ENCODE peak calls at places on chromosomes 5 and 9, in six cellular contexts. One of them, this sample, is unnamed.

GRCh38 chr5:77358566-77359205 is 133.4 kb downstream of the WDR41 start:
- DNase-seq in NCI-H460: no peak
- DNase-seq in kidney: no peak
- DNase-seq in A549: no peak
- DNase-seq in transverse colon: no peak
- DNase-seq in ACHN: no peak
- DNase-seq in this sample: no peak

GRCh38 chr9:16289639-16290038 is 580.8 kb downstream of the BNC2 start:
- DNase-seq in transverse colon: no peak
- DNase-seq in kidney: no peak
- DNase-seq in ACHN: no peak
- DNase-seq in A549: no peak
- DNase-seq in NCI-H460: no peak
- DNase-seq in this sample: no peak

GRCh38 chr5:33023649-33024048 is 312.5 kb downstream of the NPR3 start:
- DNase-seq in A549: no peak
- DNase-seq in NCI-H460: no peak
- DNase-seq in ACHN: no peak
- DNase-seq in kidney: no peak
- DNase-seq in transverse colon: no peak
- DNase-seq in this sample: no peak

GRCh38 chr9:86413966-86414880 is 60.0 kb upstream of the TUT7 start:
- DNase-seq in NCI-H460: peak
- DNase-seq in kidney: no peak
- DNase-seq in transverse colon: no peak
- DNase-seq in ACHN: peak
- DNase-seq in A549: peak
- DNase-seq in this sample: no peak

GRCh38 chr5:42656661-42657035 is 100.0 kb upstream of the CCDC152 start:
- DNase-seq in transverse colon: no peak
- DNase-seq in ACHN: peak
- DNase-seq in NCI-H460: peak
- DNase-seq in A549: no peak
- DNase-seq in kidney: no peak
- DNase-seq in this sample: no peak

GRCh38 chr9:6715755-6716643 is 41.8 kb upstream of the KDM4C start:
- DNase-seq in A549: peak
- DNase-seq in kidney: peak
- DNase-seq in transverse colon: peak
- DNase-seq in ACHN: peak
- DNase-seq in NCI-H460: no peak
- DNase-seq in this sample: peak

GRCh38 chr9:19104528-19105282 is 2.0 kb upstream of the HAUS6 start:
- DNase-seq in NCI-H460: no peak
- DNase-seq in kidney: no peak
- DNase-seq in ACHN: no peak
- DNase-seq in transverse colon: no peak
- DNase-seq in A549: no peak
- DNase-seq in this sample: no peak

GRCh38 chr5:17203329-17204132 is 13.9 kb upstream of the BASP1 start:
- DNase-seq in A549: peak
- DNase-seq in transverse colon: no peak
- DNase-seq in ACHN: peak
- DNase-seq in kidney: no peak
- DNase-seq in NCI-H460: peak
- DNase-seq in this sample: no peak

GRCh38 chr5:59174248-59174844 is 591.5 kb downstream of the RAB3C start:
- DNase-seq in NCI-H460: peak
- DNase-seq in kidney: no peak
- DNase-seq in transverse colon: no peak
- DNase-seq in A549: peak
- DNase-seq in ACHN: peak
- DNase-seq in this sample: no peak

GRCh38 chr5:91277840-91278239 is 105.3 kb downstream of the ARRDC3 start:
- DNase-seq in transverse colon: no peak
- DNase-seq in NCI-H460: no peak
- DNase-seq in ACHN: no peak
- DNase-seq in kidney: no peak
- DNase-seq in A549: no peak
- DNase-seq in this sample: no peak

GRCh38 chr9:81632599-81632998 is 56.7 kb downstream of the TLE1 start:
- DNase-seq in A549: peak
- DNase-seq in transverse colon: no peak
- DNase-seq in ACHN: no peak
- DNase-seq in kidney: no peak
- DNase-seq in NCI-H460: no peak
- DNase-seq in this sample: no peak

GRCh38 chr5:89204766-89205165 is 321.8 kb upstream of the MEF2C start:
- DNase-seq in NCI-H460: no peak
- DNase-seq in A549: no peak
- DNase-seq in kidney: no peak
- DNase-seq in ACHN: no peak
- DNase-seq in transverse colon: no peak
- DNase-seq in this sample: no peak

GRCh38 chr5:76413746-76414145 is 10.7 kb downstream of the IQGAP2 start:
- DNase-seq in ACHN: no peak
- DNase-seq in A549: no peak
- DNase-seq in NCI-H460: no peak
- DNase-seq in transverse colon: no peak
- DNase-seq in kidney: no peak
- DNase-seq in this sample: no peak

GRCh38 chr9:21964925-21965385 is 29.2 kb downstream of the CDKN2A start:
- DNase-seq in transverse colon: peak
- DNase-seq in kidney: peak
- DNase-seq in A549: no peak
- DNase-seq in ACHN: no peak
- DNase-seq in NCI-H460: no peak
- DNase-seq in this sample: peak

GRCh38 chr5:179294131-179294780 is 51.0 kb downstream of the ADAMTS2 start:
- DNase-seq in NCI-H460: no peak
- DNase-seq in transverse colon: no peak
- DNase-seq in ACHN: no peak
- DNase-seq in kidney: peak
- DNase-seq in A549: no peak
- DNase-seq in this sample: peak

GRCh38 chr5:76084496-76085285 is 1.5 kb downstream of the SV2C start:
- DNase-seq in NCI-H460: no peak
- DNase-seq in A549: no peak
- DNase-seq in kidney: peak
- DNase-seq in ACHN: no peak
- DNase-seq in transverse colon: no peak
- DNase-seq in this sample: peak

GRCh38 chr5:104942735-104943134 is 1380.1 kb upstream of the NUDT12 start:
- DNase-seq in A549: no peak
- DNase-seq in NCI-H460: no peak
- DNase-seq in transverse colon: no peak
- DNase-seq in ACHN: no peak
- DNase-seq in kidney: no peak
- DNase-seq in this sample: no peak

GRCh38 chr9:87657190-87657589 is 68.7 kb upstream of the CTSL start:
- DNase-seq in transverse colon: no peak
- DNase-seq in NCI-H460: no peak
- DNase-seq in A549: peak
- DNase-seq in kidney: no peak
- DNase-seq in ACHN: no peak
- DNase-seq in this sample: no peak

GRCh38 chr5:137629646-137630045 is 106.2 kb downstream of the KLHL3 start:
- DNase-seq in ACHN: peak
- DNase-seq in NCI-H460: peak
- DNase-seq in A549: peak
- DNase-seq in kidney: no peak
- DNase-seq in transverse colon: no peak
- DNase-seq in this sample: no peak

GRCh38 chr5:67827521-67827920 is 388.0 kb upstream of the PIK3R1 start:
- DNase-seq in kidney: no peak
- DNase-seq in NCI-H460: no peak
- DNase-seq in A549: no peak
- DNase-seq in transverse colon: no peak
- DNase-seq in ACHN: no peak
- DNase-seq in this sample: no peak

GRCh38 chr5:38468978-38469706 is 87.3 kb downstream of the LIFR start:
- DNase-seq in kidney: peak
- DNase-seq in transverse colon: no peak
- DNase-seq in NCI-H460: no peak
- DNase-seq in ACHN: no peak
- DNase-seq in A549: no peak
- DNase-seq in this sample: no peak

GRCh38 chr5:36438765-36439501 is 137.2 kb upstream of the RANBP3L start:
- DNase-seq in ACHN: no peak
- DNase-seq in kidney: no peak
- DNase-seq in A549: no peak
- DNase-seq in transverse colon: no peak
- DNase-seq in NCI-H460: no peak
- DNase-seq in this sample: no peak

GRCh38 chr5:79743846-79744605 is 54.4 kb downstream of the CMYA5 start:
- DNase-seq in NCI-H460: no peak
- DNase-seq in transverse colon: no peak
- DNase-seq in kidney: no peak
- DNase-seq in ACHN: no peak
- DNase-seq in A549: no peak
- DNase-seq in this sample: no peak

GRCh38 chr5:95913663-95914062 is 48.0 kb downstream of the ELL2 start:
- DNase-seq in kidney: no peak
- DNase-seq in A549: no peak
- DNase-seq in transverse colon: no peak
- DNase-seq in NCI-H460: no peak
- DNase-seq in ACHN: no peak
- DNase-seq in this sample: no peak

GRCh38 chr5:172443441-172444109 is 10.8 kb downstream of the SH3PXD2B start:
- DNase-seq in ACHN: peak
- DNase-seq in A549: peak
- DNase-seq in NCI-H460: no peak
- DNase-seq in kidney: no peak
- DNase-seq in transverse colon: peak
- DNase-seq in this sample: peak

GRCh38 chr9:82721596-82721995 is 341.3 kb downstream of the RASEF start:
- DNase-seq in NCI-H460: no peak
- DNase-seq in ACHN: no peak
- DNase-seq in A549: no peak
- DNase-seq in kidney: no peak
- DNase-seq in transverse colon: no peak
- DNase-seq in this sample: no peak

GRCh38 chr5:166708271-166708670 is 1583.2 kb upstream of the WWC1 start:
- DNase-seq in transverse colon: no peak
- DNase-seq in A549: no peak
- DNase-seq in NCI-H460: no peak
- DNase-seq in ACHN: no peak
- DNase-seq in kidney: no peak
- DNase-seq in this sample: no peak

GRCh38 chr9:136867480-136867879 is 1.4 kb upstream of the EDF1 start:
- DNase-seq in transverse colon: no peak
- DNase-seq in ACHN: no peak
- DNase-seq in A549: no peak
- DNase-seq in kidney: no peak
- DNase-seq in NCI-H460: no peak
- DNase-seq in this sample: peak

GRCh38 chr5:134600600-134600999 is 32.0 kb downstream of the SAR1B start:
- DNase-seq in transverse colon: no peak
- DNase-seq in kidney: no peak
- DNase-seq in ACHN: no peak
- DNase-seq in A549: no peak
- DNase-seq in NCI-H460: no peak
- DNase-seq in this sample: no peak

GRCh38 chr9:131667576-131667975 is 72.3 kb downstream of the RAPGEF1 start:
- DNase-seq in NCI-H460: no peak
- DNase-seq in kidney: no peak
- DNase-seq in ACHN: no peak
- DNase-seq in A549: no peak
- DNase-seq in transverse colon: no peak
- DNase-seq in this sample: no peak

GRCh38 chr5:127040779-127041520 is 10.6 kb upstream of the MARCHF3 start:
- DNase-seq in ACHN: no peak
- DNase-seq in A549: peak
- DNase-seq in NCI-H460: no peak
- DNase-seq in kidney: no peak
- DNase-seq in transverse colon: peak
- DNase-seq in this sample: no peak

GRCh38 chr5:115601709-115602584 is at the start of gene TICAM2:
- DNase-seq in A549: peak
- DNase-seq in kidney: peak
- DNase-seq in ACHN: peak
- DNase-seq in transverse colon: peak
- DNase-seq in NCI-H460: no peak
- DNase-seq in this sample: peak

GRCh38 chr5:61362796-61363364 is 30.8 kb downstream of the ZSWIM6 start:
- DNase-seq in kidney: no peak
- DNase-seq in NCI-H460: no peak
- DNase-seq in ACHN: peak
- DNase-seq in A549: peak
- DNase-seq in transverse colon: no peak
- DNase-seq in this sample: no peak

GRCh38 chr9:87107072-87107471 is 159.8 kb upstream of the GAS1 start:
- DNase-seq in kidney: no peak
- DNase-seq in ACHN: peak
- DNase-seq in NCI-H460: no peak
- DNase-seq in A549: peak
- DNase-seq in transverse colon: no peak
- DNase-seq in this sample: no peak

GRCh38 chr5:175520321-175520720 is 42.0 kb downstream of the SFXN1 start:
- DNase-seq in transverse colon: no peak
- DNase-seq in NCI-H460: no peak
- DNase-seq in A549: no peak
- DNase-seq in ACHN: no peak
- DNase-seq in kidney: no peak
- DNase-seq in this sample: no peak

GRCh38 chr5:72647806-72648205 is 140.6 kb upstream of the ZNF366 start:
- DNase-seq in NCI-H460: no peak
- DNase-seq in transverse colon: no peak
- DNase-seq in A549: peak
- DNase-seq in kidney: no peak
- DNase-seq in ACHN: no peak
- DNase-seq in this sample: no peak

GRCh38 chr5:169566202-169566601 is 17.4 kb upstream of the SPDL1 start:
- DNase-seq in ACHN: no peak
- DNase-seq in transverse colon: no peak
- DNase-seq in NCI-H460: no peak
- DNase-seq in A549: no peak
- DNase-seq in kidney: no peak
- DNase-seq in this sample: no peak

GRCh38 chr5:111655169-111655924 is 101.6 kb downstream of the NREP start:
- DNase-seq in kidney: no peak
- DNase-seq in A549: no peak
- DNase-seq in transverse colon: no peak
- DNase-seq in ACHN: no peak
- DNase-seq in NCI-H460: no peak
- DNase-seq in this sample: no peak